ENCODE peak calls at places on chromosome 2, in four cellular contexts. B is GM12865; H is left cardiac atrium; S is activated naive CD4-positive, alpha-beta T cell treated with anti-CD3 and anti-CD28 coated beads, Interleukin-2, amount 50 U/mL, for 16 hours. A is an unnamed sample.

GRCh38 chr2:7930800-7931635 is 750.8 kb upstream of the ID2 start:
- DNase-seq in B (peak), S (no peak), H (peak), A (no peak)

GRCh38 chr2:191109888-191110287 is 40.9 kb downstream of the STAT4 start:
- DNase-seq in H (no peak), S (no peak), B (peak), A (no peak)

GRCh38 chr2:69122271-69122670 is 109.3 kb downstream of the ANTXR1 start:
- DNase-seq in S (no peak), B (no peak), H (no peak), A (no peak)

GRCh38 chr2:1663621-1664020 is 80.7 kb downstream of the PXDN start:
- DNase-seq in H (peak), S (no peak), B (no peak), A (no peak)

GRCh38 chr2:160442603-160443002 is 51.0 kb downstream of the RBMS1 start:
- DNase-seq in S (no peak), H (no peak), B (no peak), A (no peak)

GRCh38 chr2:191638079-191638801 is 39.7 kb upstream of the NABP1 start:
- DNase-seq in B (no peak), S (no peak), H (no peak), A (peak)

GRCh38 chr2:180336550-180336949 is 329.5 kb upstream of the CWC22 start:
- DNase-seq in H (no peak), S (no peak), B (no peak), A (no peak)

GRCh38 chr2:99811544-99811943 is 321.7 kb upstream of the REV1 start:
- DNase-seq in B (no peak), H (no peak), S (no peak), A (no peak)

GRCh38 chr2:75424936-75425619 is 135.7 kb downstream of the EVA1A start:
- DNase-seq in H (no peak), B (no peak), S (no peak), A (no peak)

GRCh38 chr2:96788393-96789244 is 27.4 kb upstream of the CNNM3 start:
- DNase-seq in B (no peak), H (peak), S (no peak), A (no peak)

GRCh38 chr2:241936457-241937133 is 67.1 kb downstream of the RTP5 start:
- DNase-seq in B (no peak), S (no peak), H (no peak), A (no peak)

GRCh38 chr2:181937473-181937872 is 45.9 kb downstream of the ITPRID2 start:
- DNase-seq in H (no peak), B (no peak), S (no peak), A (no peak)

GRCh38 chr2:241136191-241136590 is 13.1 kb downstream of the PASK start:
- DNase-seq in B (no peak), H (no peak), S (no peak), A (no peak)

GRCh38 chr2:226352941-226353558 is 446.6 kb downstream of the IRS1 start:
- DNase-seq in B (no peak), H (no peak), S (no peak), A (no peak)

GRCh38 chr2:41610501-41611242 is 437.1 kb upstream of the PKDCC start:
- DNase-seq in H (no peak), S (no peak), B (no peak), A (no peak)

GRCh38 chr2:64338910-64339500 is 115.0 kb upstream of the LGALSL start:
- DNase-seq in H (no peak), B (peak), S (peak), A (peak)

GRCh38 chr2:135948642-135949355 is 36.6 kb downstream of the DARS1 start:
- DNase-seq in H (no peak), S (no peak), B (peak), A (no peak)

GRCh38 chr2:195411219-195411687 is 245.8 kb upstream of the SLC39A10 start:
- DNase-seq in B (no peak), H (no peak), S (no peak), A (no peak)

GRCh38 chr2:44934962-44935853 is 6.3 kb upstream of the SIX3 start:
- DNase-seq in H (no peak), B (no peak), S (no peak), A (no peak)

GRCh38 chr2:31329081-31329605 is 85.4 kb downstream of the XDH start:
- DNase-seq in H (no peak), B (no peak), S (no peak), A (no peak)

GRCh38 chr2:98763209-98763951 is 32.4 kb upstream of the MGAT4A start:
- DNase-seq in B (peak), H (no peak), S (no peak), A (no peak)

GRCh38 chr2:119702203-119702917 is 23.4 kb downstream of the TMEM177 start:
- DNase-seq in H (no peak), S (no peak), B (no peak), A (no peak)

GRCh38 chr2:132632000-132632649 is 37.9 kb downstream of the LYPD1 start:
- DNase-seq in S (no peak), H (no peak), B (no peak), A (no peak)

GRCh38 chr2:113083311-113083710 is 15.5 kb downstream of the IL1F10 start:
- DNase-seq in H (no peak), S (no peak), B (no peak), A (no peak)

GRCh38 chr2:191941376-191941775 is 94.5 kb upstream of the CAVIN2 start:
- DNase-seq in B (no peak), S (no peak), H (no peak), A (no peak)

GRCh38 chr2:187500585-187501359 is 52.7 kb upstream of the CALCRL start:
- DNase-seq in B (peak), H (no peak), S (no peak), A (no peak)

GRCh38 chr2:26179446-26179907 is 6.6 kb downstream of the GAREM2 start:
- DNase-seq in H (no peak), S (no peak), B (no peak), A (no peak)

GRCh38 chr2:160270571-160271113 is 70.6 kb upstream of the ITGB6 start:
- DNase-seq in S (no peak), H (peak), B (no peak), A (no peak)

GRCh38 chr2:213644926-213645325 is 360.7 kb downstream of the SPAG16 start:
- DNase-seq in B (no peak), S (no peak), H (no peak), A (no peak)

GRCh38 chr2:20613342-20613916 is 37.5 kb downstream of the HS1BP3 start:
- DNase-seq in B (no peak), S (peak), H (peak), A (no peak)

GRCh38 chr2:96952976-96953610 is 33.3 kb downstream of the FAM178B start:
- DNase-seq in S (no peak), H (no peak), B (no peak), A (no peak)

GRCh38 chr2:207334631-207335371 is 169.1 kb upstream of the KLF7 start:
- DNase-seq in H (peak), S (no peak), B (peak), A (no peak)

GRCh38 chr2:60934153-60934722 is 52.9 kb downstream of the REL start:
- DNase-seq in S (no peak), B (no peak), H (no peak), A (no peak)

GRCh38 chr2:181780159-181781081 is 100.1 kb upstream of the NEUROD1 start:
- DNase-seq in S (no peak), B (no peak), H (no peak), A (no peak)

GRCh38 chr2:101238930-101239759 is 13.5 kb upstream of the CNOT11 start:
- DNase-seq in S (no peak), B (no peak), H (no peak), A (no peak)

GRCh38 chr2:168174761-168175160 is 72.6 kb downstream of the STK39 start:
- DNase-seq in B (no peak), S (no peak), H (no peak), A (no peak)

GRCh38 chr2:235333076-235333475 is 160.8 kb upstream of the AGAP1 start:
- DNase-seq in B (no peak), S (no peak), H (no peak), A (no peak)

GRCh38 chr2:45649457-45649854 is 2.0 kb upstream of the PRKCE start:
- DNase-seq in B (no peak), S (no peak), H (no peak), A (no peak)

A was measured in DND-41.